ENCODE peak calls at places on chromosomes 1 and 21, in eight cellular contexts. J is central memory CD4-positive, alpha-beta T cell; A is activated CD8-positive, alpha-beta memory T cell treated with anti-CD3 and anti-CD28 coated beads for 4 hours; O is CD8-positive, alpha-beta T cell; Q is pons; I is HuH-7.5; D is MCF 10A; R is cerebellar cortex. L is an unnamed sample.

GRCh38 chr1:17611991-17612390 is 72.5 kb downstream of the ARHGEF10L start:
- DNase-seq in J (no peak), A (no peak), O (no peak), Q (no peak), I (no peak), D (no peak), R (no peak), L (no peak)

GRCh38 chr1:25922064-25922632 is 15.9 kb upstream of the STMN1 start:
- DNase-seq in J (no peak), A (peak; percentile 10), O (no peak), Q (no peak), I (no peak), D (no peak), R (peak; percentile 91), L (no peak)

GRCh38 chr1:111963985-111964738 is 25.3 kb downstream of the KCND3 start:
- DNase-seq in J (no peak), A (no peak), O (no peak), Q (peak; percentile 34), I (no peak), D (no peak), R (peak; percentile 94), L (no peak)

GRCh38 chr1:15154480-15155036 is 1.0 kb downstream of the TMEM51 start:
- DNase-seq in J (no peak), A (no peak), O (no peak), Q (no peak), I (peak; percentile 42), D (no peak), R (peak; percentile 54), L (no peak)

GRCh38 chr1:160665330-160666078 is 18.7 kb upstream of the SLAMF1 start:
- DNase-seq in J (peak; percentile 27), A (no peak), O (no peak), Q (no peak), I (no peak), D (no peak), R (no peak), L (peak; percentile 87)

GRCh38 chr21:43654806-43655489 is 4.3 kb downstream of the HSF2BP start:
- DNase-seq in J (no peak), A (no peak), O (no peak), Q (no peak), I (no peak), D (no peak), R (no peak), L (no peak)

GRCh38 chr21:29433366-29434059 is 134.8 kb downstream of the BACH1 start:
- DNase-seq in J (no peak), A (no peak), O (no peak), Q (no peak), I (no peak), D (no peak), R (no peak), L (no peak)

GRCh38 chr1:52550447-52550846 is 2.4 kb downstream of the TUT4 start:
- DNase-seq in J (no peak), A (no peak), O (no peak), Q (no peak), I (no peak), D (peak; percentile 38), R (no peak), L (no peak)

GRCh38 chr1:29633271-29633615 is 396.9 kb downstream of the PTPRU start:
- DNase-seq in J (no peak), A (no peak), O (no peak), Q (no peak), I (no peak), D (no peak), R (no peak), L (no peak)

GRCh38 chr1:10514490-10515235 is 39.9 kb downstream of the PEX14 start:
- DNase-seq in J (no peak), A (no peak), O (no peak), Q (peak; percentile 46), I (no peak), D (no peak), R (peak; percentile 56), L (no peak)

GRCh38 chr1:27513958-27514357 is 24.0 kb upstream of the WASF2 start:
- DNase-seq in J (no peak), A (no peak), O (no peak), Q (no peak), I (no peak), D (no peak), R (no peak), L (no peak)

GRCh38 chr1:112247036-112247597 is 148.9 kb upstream of the CTTNBP2NL start:
- DNase-seq in J (no peak), A (no peak), O (no peak), Q (no peak), I (no peak), D (no peak), R (no peak), L (no peak)

GRCh38 chr1:245614986-245615385 is 460.2 kb downstream of the KIF26B start:
- DNase-seq in J (no peak), A (no peak), O (no peak), Q (peak; percentile 9), I (no peak), D (no peak), R (no peak), L (no peak)

GRCh38 chr1:12380316-12381249 is 150.8 kb downstream of the VPS13D start:
- DNase-seq in J (no peak), A (no peak), O (no peak), Q (no peak), I (no peak), D (no peak), R (no peak), L (no peak)

GRCh38 chr1:7300893-7301292 is 470.2 kb upstream of the VAMP3 start:
- DNase-seq in J (no peak), A (no peak), O (no peak), Q (no peak), I (no peak), D (peak; percentile 73), R (peak; percentile 82), L (no peak)

L was measured in cardiac septum.